ENCODE peak calls at places on chromosomes 3 and 15, in four cellular contexts. Q is heart right ventricle, B is mucosa of descending colon, L is astrocyte of the spinal cord. X is an unnamed sample.

GRCh38 chr3:174202146-174202545 is 657.0 kb upstream of the NAALADL2 start:
- DNase-seq in Q (no peak), B (no peak), L (no peak), X (no peak)

GRCh38 chr3:196962108-196962929 is 6.3 kb downstream of the PIGZ start:
- DNase-seq in Q (no peak), B (peak; percentile 72), L (no peak), X (no peak)

GRCh38 chr3:40211579-40211978 is 97.9 kb upstream of the EIF1B start:
- DNase-seq in Q (no peak), B (no peak), L (peak; percentile 29), X (peak; percentile 62)

GRCh38 chr15:40479024-40479423 is 8.2 kb downstream of the CHST14 start:
- DNase-seq in Q (no peak), B (no peak), L (no peak), X (no peak)

GRCh38 chr15:41018534-41018933 is 65.3 kb downstream of the CHAC1 start:
- DNase-seq in Q (no peak), B (peak; percentile 74), L (peak; percentile 50), X (peak; percentile 91)

GRCh38 chr15:63930034-63930433 is 96.3 kb upstream of the HERC1 start:
- DNase-seq in Q (no peak), B (no peak), L (no peak), X (no peak)

GRCh38 chr3:186882881-186883685 is 40.6 kb downstream of the ADIPOQ start:
- DNase-seq in Q (no peak), B (no peak), L (peak; percentile 72), X (peak; percentile 92)

GRCh38 chr3:5426094-5426883 is 238.8 kb downstream of the EDEM1 start:
- DNase-seq in Q (peak; percentile 71), B (peak; percentile 96), L (peak; percentile 67), X (peak; percentile 77)

GRCh38 chr3:95333826-95334225 is 1271.0 kb downstream of the NSUN3 start:
- DNase-seq in Q (no peak), B (no peak), L (peak; percentile 1), X (peak; percentile 48)

GRCh38 chr3:108907194-108907593 is 46.5 kb downstream of the GUCA1C start:
- DNase-seq in Q (no peak), B (no peak), L (peak; percentile 2), X (no peak)

GRCh38 chr15:90701048-90701447 is 16.1 kb upstream of the BLM start:
- DNase-seq in Q (no peak), B (no peak), L (no peak), X (no peak)

GRCh38 chr15:60804986-60805949 is 326.3 kb upstream of the ICE2 start:
- DNase-seq in Q (no peak), B (no peak), L (peak; percentile 87), X (peak; percentile 29)

GRCh38 chr3:102605146-102605545 is 170.3 kb downstream of the ZPLD1 start:
- DNase-seq in Q (no peak), B (no peak), L (no peak), X (peak; percentile 75)

GRCh38 chr3:49700453-49701128 is 11.2 kb downstream of the RNF123 start:
- DNase-seq in Q (no peak), B (no peak), L (no peak), X (no peak)
- TF ChIP-seq CTCF in Q (no peak), B (no peak), L (no peak), X (peak; percentile 7)

GRCh38 chr3:72101538-72101937 is 316.6 kb upstream of the PROK2 start:
- DNase-seq in Q (no peak), B (no peak), L (no peak), X (no peak)
- H3K4me3 ChIP-seq in Q (no peak overlapping the region), B (no peak overlapping the region), L (no peak overlapping the region), X (no peak overlapping the region)

DNA sequence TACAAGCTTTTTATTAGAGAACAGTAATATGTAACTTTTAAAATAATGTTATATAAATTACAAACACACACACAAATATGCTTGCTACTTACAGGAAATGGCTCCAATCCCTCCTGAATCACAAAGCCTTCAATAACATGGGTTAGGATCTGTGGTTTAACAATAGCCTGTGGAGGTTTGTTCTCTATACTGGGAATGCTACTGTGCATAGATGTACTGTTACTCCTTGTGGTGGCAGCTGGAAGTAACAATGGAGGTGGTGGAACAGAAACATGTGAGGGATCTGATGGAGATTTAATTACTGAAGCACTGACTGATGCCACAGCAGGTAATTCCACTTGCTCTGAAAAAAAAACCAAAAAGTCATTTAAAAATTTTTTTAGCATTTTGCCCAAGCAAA is 64.4 kb downstream of the PHC3 start:
- DNase-seq in Q (no peak), B (no peak), L (peak; percentile 12), X (peak; percentile 8)
- TF ChIP-seq CTCF in Q (no peak), B (no peak), L (peak; percentile 36), X (peak; percentile 41)

DNA sequence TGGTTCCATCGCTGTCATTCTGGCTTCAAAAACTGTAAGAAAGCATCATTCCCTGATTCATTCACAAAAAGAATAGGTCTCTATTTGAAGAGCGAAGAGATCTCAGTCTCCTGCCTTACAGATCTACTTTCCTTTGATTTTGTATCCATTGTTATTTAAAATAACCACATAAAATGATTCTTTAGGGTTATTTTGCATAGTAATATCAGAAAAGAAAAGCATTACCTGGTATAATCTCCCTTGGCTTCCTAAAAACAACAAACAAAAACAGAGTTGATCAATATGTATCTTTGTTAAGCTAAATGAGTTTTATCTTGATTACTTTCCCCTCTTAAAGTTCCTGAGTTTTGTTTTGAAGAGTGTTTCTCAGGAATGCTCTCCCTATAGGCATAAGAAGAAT is 126.6 kb upstream of the LMOD3 start:
- DNase-seq in Q (no peak), B (no peak), L (no peak), X (no peak)
- H3K4me3 ChIP-seq in Q (no peak overlapping the region), B (no peak overlapping the region), L (no peak overlapping the region), X (no peak overlapping the region)

DNA sequence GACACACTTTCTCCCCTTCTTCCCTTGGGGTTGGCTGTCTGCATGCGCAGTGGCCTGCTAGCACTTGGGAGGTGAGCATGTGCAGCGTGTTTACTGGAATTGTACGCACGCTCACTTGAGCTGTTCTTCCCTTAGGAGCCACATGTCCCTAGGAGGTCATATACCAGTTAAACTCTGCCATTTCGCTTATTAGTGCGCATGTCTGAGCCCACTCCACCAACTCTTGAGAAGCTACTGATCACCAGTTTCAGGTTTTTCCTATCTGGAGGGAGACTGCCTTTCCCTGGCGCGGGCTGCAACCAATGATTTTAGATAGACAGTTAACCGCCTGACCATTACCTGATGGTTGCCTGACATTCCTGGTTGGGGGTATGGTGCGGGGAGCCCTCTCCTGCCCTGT is 47.6 kb upstream of the SPPL2A start:
- DNase-seq in Q (no peak), B (no peak), L (no peak), X (no peak)
- TF ChIP-seq CTCF in Q (no peak), B (no peak), L (no peak), X (no peak)

GRCh38 chr15:77628010-77628409 is 4.7 kb downstream of the LINGO1 start:
- DNase-seq in Q (no peak), B (no peak), L (no peak), X (no peak)

GRCh38 chr15:77627067-77627466 is 5.6 kb downstream of the LINGO1 start:
- DNase-seq in Q (no peak), B (no peak), L (no peak), X (no peak)

GRCh38 chr15:77626002-77626401 is 6.7 kb downstream of the LINGO1 start:
- DNase-seq in Q (no peak), B (no peak), L (no peak), X (no peak)

GRCh38 chr15:77629070-77630030 is 3.4 kb downstream of the LINGO1 start:
- DNase-seq in Q (no peak), B (no peak), L (no peak), X (no peak)

GRCh38 chr15:77627581-77627980 is 5.1 kb downstream of the LINGO1 start:
- DNase-seq in Q (no peak), B (no peak), L (no peak), X (no peak)
- H3K4me3 ChIP-seq in Q (no peak overlapping the region), B (no peak overlapping the region), L (no peak overlapping the region), X (no peak overlapping the region)

DNA sequence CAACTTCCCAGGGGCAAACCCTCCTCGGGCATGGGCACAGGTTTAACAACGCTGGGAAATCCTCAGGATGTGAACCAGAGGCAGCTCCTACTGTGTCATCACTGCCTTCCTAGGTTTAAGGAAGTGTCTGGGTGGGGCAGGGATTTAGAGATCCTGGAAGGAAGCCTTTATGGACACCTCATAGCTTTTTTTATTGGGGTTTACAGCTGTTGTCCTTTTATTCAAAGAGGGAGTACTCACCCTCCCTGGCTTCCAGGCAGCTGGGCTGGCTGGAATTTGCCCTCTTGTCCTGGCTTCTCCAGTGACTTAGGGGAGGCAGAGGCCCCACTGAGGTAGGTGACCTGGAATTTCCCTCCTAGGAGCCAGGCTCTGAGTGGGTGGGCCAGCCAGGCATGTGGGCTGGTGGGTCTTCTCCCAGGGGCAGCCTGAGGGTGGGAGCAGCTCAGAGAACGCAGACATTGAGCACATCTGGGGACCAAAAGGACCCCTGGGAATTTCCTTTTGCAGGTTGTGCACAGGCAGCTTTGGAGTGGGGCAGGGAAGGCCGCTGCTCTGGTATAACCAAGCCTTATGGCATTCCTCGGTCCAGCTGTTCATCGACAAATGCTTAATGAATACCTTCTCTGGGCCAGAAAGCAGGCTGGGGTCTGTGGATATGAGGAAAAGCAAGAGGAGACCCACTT is 13.5 kb upstream of the FAM3D start:
- DNase-seq in Q (no peak), B (peak; percentile 65), L (no peak), X (peak; percentile 22)
- TF ChIP-seq CTCF in Q (no peak), B (no peak), L (no peak), X (no peak)

DNA sequence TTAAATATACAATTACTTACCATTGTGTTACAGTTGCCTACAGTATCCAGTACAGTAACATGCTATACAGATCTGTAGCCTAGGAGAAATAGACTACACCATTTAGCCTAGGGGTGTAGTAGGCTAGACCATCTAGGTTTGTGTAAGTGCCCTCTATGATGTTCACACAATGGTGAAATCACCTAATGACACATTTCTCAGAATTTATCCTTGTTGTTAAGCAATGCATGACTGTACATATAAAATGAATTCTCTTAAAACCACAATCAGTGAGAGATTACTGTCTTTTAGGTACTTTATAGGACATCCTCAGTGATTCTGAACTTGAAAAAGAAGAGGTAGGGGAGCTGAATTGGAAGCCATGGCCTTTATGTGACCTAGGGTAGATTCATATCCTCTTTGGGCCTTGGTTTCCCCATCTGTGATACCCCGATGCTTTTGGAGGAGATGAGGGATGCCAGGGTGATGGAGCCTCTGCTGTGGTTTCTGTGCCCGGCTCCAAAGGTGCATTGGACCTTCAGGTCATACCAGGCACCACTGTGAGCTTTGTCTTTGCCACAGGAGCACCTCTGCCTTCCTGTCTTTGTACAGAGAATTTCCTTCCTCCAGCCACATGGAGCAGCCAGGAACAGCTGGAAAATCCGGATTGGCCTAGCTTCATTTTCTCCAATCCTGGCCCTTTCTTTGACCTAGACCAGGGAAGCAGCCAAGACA is 51.9 kb upstream of the FLNB start:
- DNase-seq in Q (no peak), B (no peak), L (peak; percentile 72), X (peak; percentile 96)
- H3K4me3 ChIP-seq in Q (no peak overlapping the region), B (no peak overlapping the region), L (no peak overlapping the region), X (no peak overlapping the region)

X was measured in epithelial cell of esophagus.